ENCODE peak calls at places on chromosomes 16 and 17, in eight cellular contexts. P is osteocyte; K is HEK293T; F is stimulated activated CD4-positive, alpha-beta T cell treated with anti-CD3 and anti-CD28 coated beads, Interleukin-2, amount 100 ng/mL, for 4 hours; B is memory B cell; R is Daoy; A is activated CD8-positive, alpha-beta memory T cell treated with anti-CD3 and anti-CD28 coated beads for 24 hours; J is glutamatergic neuron. C is an unnamed sample.

GRCh38 chr17:9512323-9513168 is 63.1 kb downstream of the STX8 start:
- DNase-seq in P (no peak), K (no peak), F (no peak), B (no peak), R (peak; percentile 74), A (no peak), J (no peak), C (no peak)

GRCh38 chr16:17474572-17474971 is 3.8 kb upstream of the XYLT1 start:
- DNase-seq in P (no peak), K (no peak), F (no peak), B (no peak), R (no peak), A (peak; percentile 63), J (no peak), C (no peak)

GRCh38 chr16:68800257-68800875 is 43.0 kb upstream of the TANGO6 start:
- DNase-seq in P (peak; percentile 89), K (peak; percentile 80), F (peak; percentile 6), B (peak; percentile 56), R (peak; percentile 72), A (peak; percentile 76), J (peak; percentile 65), C (peak; percentile 94)

GRCh38 chr17:68972119-68972704 is 17.0 kb upstream of the ABCA8 start:
- DNase-seq in P (no peak), K (peak; percentile 31), F (no peak), B (no peak), R (no peak), A (no peak), J (no peak), C (peak; percentile 40)

GRCh38 chr16:17777461-17777863 is 306.7 kb upstream of the XYLT1 start:
- DNase-seq in P (no peak), K (no peak), F (no peak), B (no peak), R (no peak), A (no peak), J (no peak), C (no peak)

GRCh38 chr16:22788190-22788530 is 25.8 kb upstream of the HS3ST2 start:
- DNase-seq in P (no peak), K (no peak), F (no peak), B (no peak), R (no peak), A (no peak), J (no peak), C (no peak)

GRCh38 chr16:11112723-11113348 is 143.2 kb downstream of the SOCS1 start:
- DNase-seq in P (no peak), K (no peak), F (no peak), B (no peak), R (no peak), A (no peak), J (no peak), C (no peak)

GRCh38 chr16:23807028-23807427 is 28.8 kb upstream of the PRKCB start:
- DNase-seq in P (no peak), K (no peak), F (no peak), B (peak; percentile 56), R (no peak), A (no peak), J (no peak), C (no peak)

GRCh38 chr17:18079543-18079942 is 8.2 kb upstream of the DRG2 start:
- DNase-seq in P (no peak), K (no peak), F (no peak), B (no peak), R (no peak), A (no peak), J (no peak), C (no peak)

GRCh38 chr17:52158450-52159042 is at the start of gene CA10:
- DNase-seq in P (no peak), K (no peak), F (no peak), B (no peak), R (no peak), A (no peak), J (peak; percentile 66), C (peak; percentile 68)

GRCh38 chr17:28878981-28879380 is 18.6 kb downstream of the FLOT2 start:
- DNase-seq in P (no peak), K (peak; percentile 32), F (no peak), B (no peak), R (peak; percentile 35), A (no peak), J (no peak), C (peak; percentile 68)

GRCh38 chr16:84486551-84487235 is 17.8 kb downstream of the MEAK7 start:
- DNase-seq in P (peak; percentile 62), K (peak; percentile 2), F (no peak), B (no peak), R (no peak), A (no peak), J (no peak), C (no peak)

GRCh38 chr17:38584350-38584925 is 21.3 kb downstream of the SRCIN1 start:
- DNase-seq in P (no peak), K (peak; percentile 73), F (peak; percentile 47), B (peak; percentile 66), R (peak; percentile 68), A (peak; percentile 84), J (peak; percentile 79), C (peak; percentile 80)

GRCh38 chr17:9259419-9259818 is 238.1 kb downstream of the NTN1 start:
- DNase-seq in P (no peak), K (no peak), F (no peak), B (no peak), R (no peak), A (no peak), J (no peak), C (peak; percentile 41)

GRCh38 chr16:2027024-2028010 is 615 bp downstream of the NHERF2 start:
- DNase-seq in P (no peak), K (no peak), F (no peak), B (no peak), R (peak; percentile 59), A (peak; percentile 72), J (peak; percentile 48), C (peak; percentile 73)

C was measured in left kidney.